ENCODE peak calls at places on chromosomes 5 and 9, in five cellular contexts. A, R, T, F and C are unnamed samples.

GRCh38 chr5:1323803-1324173 is 21.1 kb downstream of the CLPTM1L start:
- DNase-seq in A (no peak), R (no peak), T (peak; percentile 16), F (peak; percentile 48), C (no peak)

GRCh38 chr9:15416880-15417279 is 5.8 kb upstream of the SNAPC3 start:
- DNase-seq in A (no peak), R (no peak), T (no peak), F (peak; percentile 6), C (no peak)

GRCh38 chr5:74903165-74903787 is 37.1 kb upstream of the FAM169A start:
- DNase-seq in A (no peak), R (no peak), T (no peak), F (no peak), C (no peak)

GRCh38 chr9:86469476-86470087 is 115.4 kb upstream of the TUT7 start:
- DNase-seq in A (peak; percentile 42), R (no peak), T (no peak), F (no peak), C (no peak)

GRCh38 chr5:157603333-157604190 is 28.0 kb upstream of the ADAM19 start:
- DNase-seq in A (peak; percentile 26), R (no peak), T (no peak), F (no peak), C (peak; percentile 50)

GRCh38 chr5:107792940-107793339 is 122.2 kb upstream of the EFNA5 start:
- DNase-seq in A (no peak), R (no peak), T (no peak), F (no peak), C (no peak)

GRCh38 chr9:29976981-29977380 is 2403.7 kb upstream of the C9orf72 start:
- DNase-seq in A (no peak), R (no peak), T (no peak), F (no peak), C (no peak)

GRCh38 chr5:113035096-113035495 is 58.5 kb downstream of the DCP2 start:
- DNase-seq in A (no peak), R (no peak), T (no peak), F (no peak), C (no peak)

GRCh38 chr9:112371060-112371459 is 8.8 kb upstream of the HSDL2 start:
- DNase-seq in A (no peak), R (no peak), T (no peak), F (no peak), C (no peak)

GRCh38 chr5:71631070-71631469 is 43.9 kb downstream of the MCCC2 start:
- DNase-seq in A (no peak), R (no peak), T (no peak), F (no peak), C (no peak)

GRCh38 chr5:177403194-177403825 is 2.8 kb upstream of the PFN3 start:
- DNase-seq in A (no peak), R (peak; percentile 28), T (peak; percentile 45), F (no peak), C (no peak)

GRCh38 chr5:65127181-65127901 is 354.4 kb downstream of the ADAMTS6 start:
- DNase-seq in A (no peak), R (no peak), T (no peak), F (no peak), C (peak; percentile 73)

GRCh38 chr9:114174876-114175771 is 19.8 kb downstream of the COL27A1 start:
- DNase-seq in A (no peak), R (no peak), T (peak; percentile 52), F (no peak), C (no peak)

GRCh38 chr9:21709464-21710058 is 92.9 kb upstream of the MTAP start:
- DNase-seq in A (no peak), R (no peak), T (no peak), F (no peak), C (no peak)

GRCh38 chr5:112682621-112683061 is 55.0 kb upstream of the APC start:
- DNase-seq in A (no peak), R (no peak), T (no peak), F (no peak), C (no peak)

GRCh38 chr5:124876983-124877382 is 130.5 kb upstream of the ZNF608 start:
- DNase-seq in A (no peak), R (no peak), T (no peak), F (no peak), C (no peak)

GRCh38 chr9:136543280-136543679 is 2.6 kb downstream of the NOTCH1 start:
- DNase-seq in A (no peak), R (no peak), T (no peak), F (no peak), C (no peak)

GRCh38 chr9:136545065-136545965 is 533 bp downstream of the NOTCH1 start:
- DNase-seq in A (no peak), R (no peak), T (peak; percentile 68), F (peak; percentile 88), C (no peak)

GRCh38 chr9:136543830-136544548 is 1.9 kb downstream of the NOTCH1 start:
- DNase-seq in A (no peak), R (no peak), T (no peak), F (no peak), C (no peak)

GRCh38 chr9:136545966-136546696 is at the start of gene NOTCH1:
- DNase-seq in A (peak; percentile 45), R (peak; percentile 92), T (peak; percentile 87), F (peak; percentile 99), C (peak; percentile 71)

GRCh38 chr9:136544549-136545064 is 1.2 kb downstream of the NOTCH1 start:
- DNase-seq in A (no peak), R (peak; percentile 64), T (peak; percentile 66), F (peak; percentile 93), C (no peak)
- H3K4me3 ChIP-seq in A (peak overlapping the region; percentile 74), R (peak overlapping the region; percentile 78), T (peak overlapping the region; percentile 71), F (peak overlapping the region; percentile 96), C (peak overlapping the region; percentile 72)

GRCh38 chr5:149735066-149735465 is 5.0 kb downstream of the PPARGC1B start:
- DNase-seq in A (no peak), R (peak; percentile 33), T (no peak), F (no peak), C (no peak)
- TF ChIP-seq CTCF in A (no peak), R (no peak), T (no peak), F (no peak), C (no peak)

DNA sequence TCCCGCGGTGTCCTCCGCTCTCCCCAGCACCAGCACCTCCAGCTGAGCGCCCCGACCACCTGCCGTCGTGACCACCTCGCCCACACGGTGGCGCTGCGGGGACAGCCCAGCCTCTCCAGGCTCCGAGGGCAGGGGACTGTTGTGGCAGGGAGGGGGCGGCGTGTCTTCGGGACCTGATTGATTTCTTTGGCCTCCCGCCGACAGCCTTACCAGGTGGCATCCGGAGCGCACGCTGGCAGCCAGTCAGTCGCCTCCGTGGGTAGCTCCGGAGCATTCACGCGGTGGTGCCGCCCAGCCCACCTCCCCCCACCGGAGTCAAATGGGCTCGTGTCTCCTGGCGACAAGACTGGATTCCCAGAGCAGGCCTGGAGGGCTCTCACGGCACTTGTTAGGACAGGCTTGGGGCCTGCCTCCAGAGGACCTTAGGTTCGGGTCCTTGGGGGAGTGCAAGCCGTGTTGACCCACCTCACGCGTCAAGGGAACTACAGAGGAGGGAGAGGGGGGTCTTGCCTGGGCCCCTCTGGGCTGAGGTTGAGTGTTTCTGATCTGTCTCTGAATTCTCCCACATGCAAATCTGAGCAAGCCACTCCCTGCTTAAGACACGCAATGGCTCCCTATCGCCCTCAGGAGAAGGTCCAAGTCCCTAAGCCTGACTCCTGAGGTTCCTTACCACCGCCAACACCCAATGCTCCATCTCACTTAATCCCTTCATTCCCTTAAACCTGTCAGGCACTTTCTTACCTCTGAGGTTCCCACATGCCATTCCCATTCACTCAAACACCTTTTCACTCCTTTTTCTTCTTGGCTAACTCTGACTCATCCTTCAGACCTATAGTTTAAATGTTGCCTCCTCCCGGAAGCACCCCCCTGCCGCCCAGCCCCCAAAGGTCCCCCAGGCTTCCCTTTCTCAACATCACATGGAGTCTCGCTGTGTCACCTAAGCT is 51.2 kb upstream of the GGTA1 start:
- DNase-seq in A (no peak), R (peak; percentile 83), T (peak; percentile 89), F (peak; percentile 95), C (peak; percentile 21)
- H3K4me3 ChIP-seq in A (peak overlapping the region; percentile 33), R (peak overlapping the region; percentile 52), T (peak overlapping the region; percentile 16), F (peak overlapping the region; percentile 14), C (peak overlapping the region; percentile 41)

GRCh38 chr9:5470122-5470521 is 19.8 kb downstream of the CD274 start:
- DNase-seq in A (no peak), R (no peak), T (no peak), F (no peak), C (no peak)
- TF ChIP-seq CTCF in A (no peak), R (no peak), T (no peak), F (no peak), C (no peak)

GRCh38 chr9:470041-470781 is 255.5 kb downstream of the DOCK8 start:
- DNase-seq in A (no peak), R (peak; percentile 86), T (peak; percentile 89), F (peak; percentile 93), C (peak; percentile 53)

GRCh38 chr9:468766-469496 is 254.3 kb downstream of the DOCK8 start:
- DNase-seq in A (no peak), R (no peak), T (no peak), F (no peak), C (no peak)

GRCh38 chr9:469672-470040 is 255.0 kb downstream of the DOCK8 start:
- DNase-seq in A (no peak), R (peak; percentile 15), T (no peak), F (peak; percentile 71), C (no peak)

GRCh38 chr9:471320-471719 is 256.7 kb downstream of the DOCK8 start:
- DNase-seq in A (no peak), R (no peak), T (no peak), F (no peak), C (no peak)

GRCh38 chr9:470795-471194 is 256.1 kb downstream of the DOCK8 start:
- DNase-seq in A (no peak), R (no peak), T (no peak), F (no peak), C (no peak)
- H3K4me3 ChIP-seq in A (peak overlapping the region; percentile 67), R (peak overlapping the region; percentile 71), T (peak overlapping the region; percentile 49), F (peak overlapping the region; percentile 54), C (peak overlapping the region; percentile 52)